ENCODE peak calls at places on chromosomes 2 and 18, in ten cellular contexts. L is upper lobe of right lung, X is DND-41, C is cardiac fibroblast, R is endodermal cell, P is left ventricle myocardium inferior, U is heart right ventricle, M is mesendoderm, I is ovary, Z is endothelial cell of umbilical vein. Y is an unnamed sample.
A peak's percentile ranks its signal among the peaks of the same experiment; 100 is the strongest.

GRCh38 chr2:106516864-106517263 is 29.7 kb downstream of the CD8B2 start:
- DNase-seq in Z (no peak), I (no peak), X (no peak), M (no peak), R (no peak), P (no peak), C (no peak), U (no peak), L (no peak), Y (no peak)

GRCh38 chr2:20747317-20747716 is 75.6 kb downstream of the LDAH start:
- DNase-seq in L (no peak), Z (no peak), I (no peak), M (no peak), P (no peak), C (no peak), U (no peak), X (no peak), R (no peak), Y (no peak)

GRCh38 chr2:51027968-51028367 is 4.0 kb downstream of the NRXN1 start:
- DNase-seq in L (peak; percentile 57), X (no peak), P (no peak), M (no peak), R (no peak), Z (no peak), I (no peak), C (no peak), U (no peak), Y (no peak)

GRCh38 chr2:73992036-73992435 is 7.3 kb downstream of the TET3 start:
- DNase-seq in P (no peak), C (no peak), M (no peak), R (no peak), U (no peak), L (no peak), Z (no peak), X (no peak), I (no peak), Y (no peak)

GRCh38 chr2:30165617-30166016 is 18.8 kb downstream of the YPEL5 start:
- DNase-seq in X (no peak), Z (no peak), R (no peak), M (no peak), C (no peak), P (no peak), I (no peak), U (no peak), L (no peak), Y (no peak)

GRCh38 chr2:76599732-76600368 is 889.1 kb upstream of the GCFC2 start:
- DNase-seq in R (peak; percentile 87), L (no peak), P (no peak), Z (peak; percentile 73), U (peak; percentile 57), M (peak; percentile 95), I (no peak), X (peak; percentile 58), C (peak; percentile 65), Y (peak; percentile 41)

GRCh38 chr18:30562231-30562630 is 480.3 kb downstream of the DSC3 start:
- DNase-seq in I (no peak), C (no peak), P (no peak), L (no peak), X (no peak), M (no peak), Z (no peak), U (no peak), R (no peak), Y (no peak)

GRCh38 chr2:120762341-120763061 is 26.8 kb downstream of the GLI2 start:
- DNase-seq in R (peak; percentile 41), C (no peak), M (no peak), Z (no peak), X (no peak), P (no peak), L (peak; percentile 34), I (peak; percentile 28), U (no peak), Y (no peak)

DNA sequence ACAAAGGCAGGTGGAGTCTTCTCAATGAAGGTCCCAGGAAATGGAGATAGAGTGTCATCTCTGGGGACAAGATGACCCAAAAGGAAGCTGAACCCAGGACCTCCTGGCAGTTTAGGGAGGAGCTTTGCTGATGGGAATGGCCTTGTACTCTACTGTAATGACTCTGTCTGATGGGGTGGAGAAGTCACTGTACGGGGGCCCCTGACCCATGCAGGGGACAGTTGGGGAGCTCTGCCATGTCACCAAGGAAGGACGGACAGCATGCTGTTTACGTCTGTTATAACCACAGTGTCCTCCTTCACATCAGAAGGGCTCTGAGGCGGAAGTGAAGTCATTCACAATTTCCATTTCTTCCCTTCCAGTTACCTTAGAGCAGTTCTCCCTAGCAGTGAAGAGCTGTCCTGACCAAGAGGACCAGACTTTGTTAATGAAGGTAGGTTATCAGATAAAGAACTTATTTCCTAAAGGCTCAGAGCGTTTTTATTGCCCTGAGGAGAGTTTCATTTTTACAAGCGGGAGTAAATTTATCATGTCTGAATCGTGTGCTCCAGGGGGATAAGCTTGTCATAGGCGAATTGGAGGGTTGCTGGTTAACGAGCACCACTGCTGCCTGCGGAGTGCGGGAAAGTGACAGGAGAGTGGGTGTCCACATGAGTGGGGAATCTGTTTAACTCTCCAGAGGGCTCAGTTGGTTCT is 71.7 kb upstream of the BCL2L11 start:
- DNase-seq in X (no peak), R (peak; percentile 21), U (no peak), C (no peak), M (no peak), I (no peak), Z (no peak), P (no peak), L (no peak), Y (no peak)
- H3K4me3 ChIP-seq in X (no peak overlapping the region), R (no peak overlapping the region), U (no peak overlapping the region), C (no peak overlapping the region), M (no peak overlapping the region), I (no peak overlapping the region), Z (no peak overlapping the region), P (no peak overlapping the region), L (no peak overlapping the region), Y (no peak overlapping the region)

DNA sequence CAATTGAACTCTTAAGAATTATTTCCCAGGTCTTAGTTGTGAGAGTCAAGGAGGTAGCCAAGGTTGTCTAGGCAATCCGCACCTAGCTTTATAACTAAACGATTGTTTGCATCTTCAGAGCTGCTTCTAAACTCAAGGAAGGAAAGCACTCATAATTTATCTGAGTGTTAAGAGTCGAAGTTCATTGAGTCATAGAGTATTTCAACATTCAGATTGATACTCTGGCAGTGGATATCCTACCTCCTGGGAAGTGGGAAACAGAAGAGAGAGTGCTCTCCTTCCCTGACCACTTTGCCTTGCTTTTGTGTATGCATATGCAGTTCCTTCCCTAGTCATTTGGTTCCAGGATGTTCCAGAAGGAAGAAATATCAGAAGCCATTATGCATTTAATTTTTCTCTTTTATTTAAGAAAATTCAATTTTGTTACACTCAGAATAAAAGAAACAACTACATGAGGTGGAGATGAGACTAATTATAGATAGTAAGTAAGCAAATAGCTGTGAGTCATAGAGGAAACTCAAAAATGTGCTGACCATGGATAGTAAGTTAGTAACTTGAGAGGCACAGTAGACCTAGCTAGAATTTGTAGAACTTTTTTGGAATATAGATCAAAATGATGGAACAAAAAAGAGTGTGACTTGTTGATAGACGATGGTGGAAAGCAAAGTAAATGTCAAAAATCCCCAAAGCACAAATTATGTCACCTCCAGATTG is 35.4 kb upstream of the FSHR start:
- DNase-seq in I (no peak), U (no peak), X (no peak), R (no peak), Z (no peak), C (no peak), P (no peak), M (no peak), L (no peak), Y (no peak)
- H3K4me3 ChIP-seq in I (no peak overlapping the region), U (no peak overlapping the region), X (no peak overlapping the region), R (no peak overlapping the region), Z (no peak overlapping the region), C (no peak overlapping the region), P (no peak overlapping the region), M (no peak overlapping the region), L (no peak overlapping the region), Y (no peak overlapping the region)

DNA sequence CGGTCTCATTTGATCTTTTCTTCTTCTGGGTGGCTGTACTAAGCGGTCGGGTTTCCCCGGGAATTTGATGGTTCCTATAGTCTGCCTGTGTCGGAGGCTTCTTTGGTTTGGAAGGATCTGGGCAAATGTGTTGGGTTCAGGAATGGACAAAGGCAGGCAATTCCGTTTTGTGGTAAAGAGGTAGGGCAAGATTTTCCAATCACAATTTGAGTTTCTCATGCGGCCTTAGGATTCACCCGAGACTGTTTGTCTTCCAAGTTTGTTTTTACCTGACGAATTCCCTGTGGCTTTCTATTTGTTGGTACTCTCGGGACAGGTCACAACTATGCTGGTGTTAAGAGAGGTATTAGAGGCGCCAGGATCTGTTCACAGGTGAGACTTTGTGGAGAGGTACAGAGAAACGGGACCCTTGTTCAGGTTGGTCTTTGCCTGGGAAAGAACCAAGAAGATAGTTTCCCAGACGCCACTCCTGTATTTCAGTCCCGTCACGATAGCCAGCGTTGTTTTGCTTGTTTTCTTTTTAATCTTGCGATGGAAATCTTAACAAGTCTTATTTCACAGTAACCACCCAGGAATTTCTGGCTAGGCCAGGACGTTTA is 3.0 kb downstream of the SP5 start:
- DNase-seq in C (no peak), R (peak; percentile 50), Z (no peak), P (no peak), I (no peak), X (no peak), U (no peak), L (no peak), M (peak; percentile 36), Y (no peak)
- H3K4me3 ChIP-seq in C (no peak overlapping the region), R (peak overlapping the region; percentile 87), Z (no peak overlapping the region), P (no peak overlapping the region), I (no peak overlapping the region), X (no peak overlapping the region), U (no peak overlapping the region), L (no peak overlapping the region), M (peak overlapping the region; percentile 49), Y (no peak overlapping the region)

GRCh38 chr2:200677721-200678532 is 92.1 kb downstream of the AOX1 start:
- DNase-seq in C (peak; percentile 88), R (no peak), I (peak; percentile 66), X (no peak), P (peak; percentile 22), Z (peak; percentile 23), U (no peak), L (no peak), M (no peak), Y (peak; percentile 12)

GRCh38 chr2:200679157-200679934 is 93.5 kb downstream of the AOX1 start:
- DNase-seq in I (no peak), P (no peak), X (no peak), M (peak; percentile 43), L (no peak), Z (no peak), R (no peak), U (no peak), C (no peak), Y (no peak)

GRCh38 chr2:200681731-200682130 is 95.9 kb downstream of the AOX1 start:
- DNase-seq in C (peak; percentile 47), I (no peak), X (no peak), P (no peak), Z (no peak), U (no peak), L (no peak), M (no peak), R (no peak), Y (no peak)

GRCh38 chr2:200673191-200673590 is 87.4 kb downstream of the AOX1 start:
- DNase-seq in M (no peak), P (no peak), I (no peak), R (no peak), C (no peak), L (no peak), U (no peak), X (peak; percentile 12), Z (no peak), Y (no peak)

DNA sequence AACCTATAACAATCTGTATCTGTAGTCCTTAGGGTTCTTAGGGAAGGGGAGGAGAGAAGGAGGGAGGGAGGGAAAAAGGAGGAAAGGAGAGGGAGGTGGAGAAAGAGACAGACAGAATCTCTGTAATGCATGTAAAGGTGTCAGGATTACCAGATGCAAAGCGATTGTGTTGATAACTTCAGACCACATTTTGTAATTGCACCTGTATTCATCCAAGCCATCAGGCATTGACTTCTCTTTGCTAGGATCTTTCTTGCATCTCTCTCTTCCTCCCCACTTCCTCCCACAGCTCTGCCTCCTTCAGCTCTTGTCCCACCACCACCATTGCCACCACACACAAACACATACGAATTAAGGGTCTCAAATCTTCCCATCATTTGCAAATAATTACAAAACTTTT is 91.3 kb downstream of the AOX1 start:
- DNase-seq in C (no peak), R (no peak), Z (no peak), P (no peak), M (no peak), L (no peak), I (no peak), X (no peak), U (no peak), Y (no peak)
- H3K4me3 ChIP-seq in C (no peak overlapping the region), R (no peak overlapping the region), Z (no peak overlapping the region), P (no peak overlapping the region), M (no peak overlapping the region), L (no peak overlapping the region), I (no peak overlapping the region), X (no peak overlapping the region), U (no peak overlapping the region), Y (no peak overlapping the region)